ENCODE peak calls at places on chromosomes 16 and 17, in seven cellular contexts. X, J, F, A, O, N and H are unnamed samples.

GRCh38 chr16:31185339-31185738 is 5.4 kb downstream of the FUS start:
- DNase-seq in X (no peak), J (no peak), F (no peak), A (no peak), O (no peak), N (no peak), H (no peak)

GRCh38 chr17:49353607-49354006 is 8.4 kb downstream of the ZNF652 start:
- DNase-seq in X (no peak), J (no peak), F (no peak), A (peak; percentile 58), O (no peak), N (no peak), H (no peak)

GRCh38 chr17:80704381-80704819 is 159.8 kb downstream of the RPTOR start:
- DNase-seq in X (no peak), J (no peak), F (no peak), A (peak; percentile 70), O (no peak), N (no peak), H (no peak)

GRCh38 chr16:77289331-77289809 is 90.2 kb downstream of the SYCE1L start:
- DNase-seq in X (no peak), J (peak; percentile 19), F (no peak), A (peak; percentile 98), O (no peak), N (no peak), H (no peak)

GRCh38 chr17:27543464-27543856 is 87.2 kb downstream of the KSR1 start:
- DNase-seq in X (no peak), J (no peak), F (no peak), A (no peak), O (no peak), N (no peak), H (no peak)

GRCh38 chr17:47201168-47201567 is 8.0 kb upstream of the MYL4 start:
- DNase-seq in X (no peak), J (no peak), F (no peak), A (no peak), O (no peak), N (no peak), H (no peak)

GRCh38 chr17:8557176-8557806 is 73.2 kb downstream of the MYH10 start:
- DNase-seq in X (no peak), J (no peak), F (no peak), A (peak; percentile 72), O (no peak), N (no peak), H (no peak)

GRCh38 chr16:57786632-57787518 is 15.4 kb downstream of the KIFC3 start:
- DNase-seq in X (no peak), J (no peak), F (peak; percentile 86), A (no peak), O (no peak), N (no peak), H (no peak)

GRCh38 chr17:65457635-65458257 is 103.7 kb downstream of the AXIN2 start:
- DNase-seq in X (no peak), J (no peak), F (no peak), A (no peak), O (no peak), N (no peak), H (no peak)

GRCh38 chr17:69402052-69402451 is 12.4 kb upstream of the MAP2K6 start:
- DNase-seq in X (no peak), J (no peak), F (no peak), A (no peak), O (no peak), N (no peak), H (no peak)

GRCh38 chr17:19877546-19877945 is 9.8 kb upstream of the ULK2 start:
- DNase-seq in X (no peak), J (no peak), F (no peak), A (no peak), O (no peak), N (no peak), H (no peak)

GRCh38 chr17:7034955-7035590 is 742 bp upstream of the SLC16A13 start:
- DNase-seq in X (no peak), J (no peak), F (no peak), A (no peak), O (no peak), N (no peak), H (no peak)

GRCh38 chr17:75152971-75153853 is 1.1 kb downstream of the JPT1 start:
- DNase-seq in X (no peak), J (peak; percentile 58), F (peak; percentile 64), A (peak; percentile 31), O (peak; percentile 44), N (no peak), H (no peak)

GRCh38 chr17:30095507-30096244 is 20.9 kb upstream of the NSRP1 start:
- DNase-seq in X (no peak), J (peak; percentile 61), F (no peak), A (peak; percentile 77), O (peak; percentile 33), N (no peak), H (peak; percentile 44)

GRCh38 chr16:14600164-14600563 is 29.9 kb downstream of the PARN start:
- DNase-seq in X (no peak), J (peak; percentile 24), F (no peak), A (peak; percentile 32), O (peak; percentile 15), N (no peak), H (no peak)

GRCh38 chr17:43031666-43032065 is 6.6 kb downstream of the RND2 start:
- DNase-seq in X (no peak), J (no peak), F (no peak), A (no peak), O (no peak), N (no peak), H (no peak)

GRCh38 chr17:330993-331701 is 21.5 kb downstream of the RPH3AL start:
- DNase-seq in X (no peak), J (no peak), F (peak; percentile 70), A (no peak), O (no peak), N (no peak), H (no peak)

GRCh38 chr16:88589441-88589840 is 19.2 kb downstream of the ZC3H18 start:
- DNase-seq in X (no peak), J (no peak), F (no peak), A (no peak), O (no peak), N (no peak), H (no peak)

GRCh38 chr17:16352838-16353701 is at the start of gene CENPV:
- DNase-seq in X (peak; percentile 48), J (peak; percentile 77), F (peak; percentile 79), A (peak; percentile 19), O (peak; percentile 81), N (peak; percentile 12), H (peak; percentile 53)

GRCh38 chr16:81500833-81501521 is 56.4 kb downstream of the CMIP start:
- DNase-seq in X (no peak), J (peak; percentile 85), F (no peak), A (peak; percentile 64), O (no peak), N (no peak), H (no peak)

GRCh38 chr17:41360291-41360995 is 9.2 kb downstream of the KRT33B start:
- DNase-seq in X (no peak), J (peak; percentile 52), F (no peak), A (peak; percentile 98), O (no peak), N (no peak), H (no peak)

GRCh38 chr16:29290631-29291247 is 115.8 kb downstream of the NPIPB11 start:
- DNase-seq in X (peak; percentile 32), J (peak; percentile 88), F (peak; percentile 98), A (peak; percentile 88), O (peak; percentile 25), N (peak; percentile 2), H (peak; percentile 47)

GRCh38 chr17:74493381-74493833 is 27.0 kb downstream of the CD300A start:
- DNase-seq in X (peak; percentile 60), J (peak; percentile 85), F (peak; percentile 80), A (peak; percentile 52), O (peak; percentile 80), N (no peak), H (peak; percentile 71)

GRCh38 chr16:66429290-66429962 is 2.3 kb downstream of the BEAN1 start:
- DNase-seq in X (no peak), J (no peak), F (no peak), A (no peak), O (no peak), N (no peak), H (no peak)

GRCh38 chr17:43854498-43854897 is 7.5 kb downstream of the CD300LG start:
- DNase-seq in X (no peak), J (no peak), F (peak; percentile 37), A (no peak), O (no peak), N (no peak), H (no peak)

GRCh38 chr17:13862341-13862740 is 207.0 kb upstream of the COX10 start:
- DNase-seq in X (no peak), J (no peak), F (no peak), A (no peak), O (no peak), N (no peak), H (no peak)

GRCh38 chr17:6507535-6507934 is 48.8 kb downstream of the PITPNM3 start:
- DNase-seq in X (no peak), J (peak; percentile 90), F (peak; percentile 33), A (peak; percentile 91), O (no peak), N (no peak), H (no peak)

GRCh38 chr17:34853916-34854315 is 107.3 kb downstream of the CCT6B start:
- DNase-seq in X (no peak), J (no peak), F (no peak), A (no peak), O (no peak), N (no peak), H (no peak)

GRCh38 chr17:68611353-68612227 is 10.4 kb upstream of the FAM20A start:
- DNase-seq in X (no peak), J (no peak), F (no peak), A (no peak), O (no peak), N (no peak), H (no peak)

GRCh38 chr17:76567634-76568432 is 17.8 kb downstream of the ST6GALNAC2 start:
- DNase-seq in X (no peak), J (no peak), F (peak; percentile 80), A (no peak), O (no peak), N (no peak), H (no peak)

GRCh38 chr17:44922746-44923470 is 7.6 kb upstream of the GFAP start:
- DNase-seq in X (no peak), J (no peak), F (peak; percentile 41), A (no peak), O (no peak), N (no peak), H (no peak)

GRCh38 chr17:18235743-18236256 is 10.4 kb downstream of the LLGL1 start:
- DNase-seq in X (no peak), J (peak; percentile 88), F (no peak), A (peak; percentile 33), O (no peak), N (no peak), H (no peak)

GRCh38 chr16:81190667-81191066 is 47.8 kb upstream of the BCO1 start:
- DNase-seq in X (no peak), J (no peak), F (no peak), A (peak; percentile 74), O (no peak), N (no peak), H (no peak)

GRCh38 chr17:41620583-41621434 is 3.6 kb downstream of the KRT17 start:
- DNase-seq in X (no peak), J (no peak), F (peak; percentile 48), A (peak; percentile 54), O (no peak), N (no peak), H (no peak)

GRCh38 chr17:74372426-74372825 is 5.1 kb downstream of the GPR142 start:
- DNase-seq in X (no peak), J (no peak), F (no peak), A (no peak), O (no peak), N (no peak), H (no peak)

GRCh38 chr16:25433388-25433787 is 175.7 kb upstream of the ZKSCAN2 start:
- DNase-seq in X (no peak), J (no peak), F (no peak), A (no peak), O (no peak), N (no peak), H (no peak)